ENCODE peak calls at places on chromosomes 5 and 9, in ten cellular contexts. A is non-pigmented ciliary epithelial cell, Z is fibroblast of mammary gland, E is brain microvascular endothelial cell, M is islet precursor cell, I is B cell, Q is renal cortical epithelial cell, W is prostate gland, X is sigmoid colon, C is ureter. U is an unnamed sample.

GRCh38 chr5:119313207-119313606 is 42.6 kb upstream of the TNFAIP8 start:
- DNase-seq in Q (no peak), Z (no peak), M (peak; percentile 1), I (no peak), E (no peak), W (no peak), X (no peak), C (no peak), A (no peak), U (no peak)

GRCh38 chr5:43215073-43215631 is 23.1 kb downstream of the NIM1K start:
- DNase-seq in M (peak; percentile 70), X (no peak), A (no peak), C (no peak), Z (peak; percentile 89), Q (no peak), I (no peak), W (no peak), E (no peak), U (peak; percentile 5)

GRCh38 chr5:175593794-175594193 is 64.1 kb upstream of the HRH2 start:
- DNase-seq in A (no peak), I (no peak), M (peak; percentile 18), C (no peak), Z (no peak), Q (no peak), X (no peak), W (no peak), E (no peak), U (no peak)

GRCh38 chr9:15357050-15357653 is 50.1 kb upstream of the TTC39B start:
- DNase-seq in A (no peak), M (peak; percentile 59), C (no peak), I (peak; percentile 19), Z (no peak), E (no peak), W (no peak), X (no peak), Q (peak; percentile 59), U (no peak)

GRCh38 chr9:4365055-4365454 is 65.2 kb upstream of the GLIS3 start:
- DNase-seq in Z (no peak), Q (no peak), X (no peak), A (no peak), M (no peak), I (no peak), E (no peak), W (no peak), C (no peak), U (no peak)

GRCh38 chr5:39661026-39661779 is 236.4 kb upstream of the DAB2 start:
- DNase-seq in I (no peak), E (peak; percentile 49), A (peak; percentile 42), C (no peak), Q (peak; percentile 75), X (no peak), Z (peak; percentile 62), W (no peak), M (peak; percentile 70), U (peak; percentile 60)

GRCh38 chr9:35538361-35539234 is 48.7 kb downstream of the RUSC2 start:
- DNase-seq in M (peak; percentile 91), I (no peak), C (peak; percentile 64), Z (peak; percentile 81), W (no peak), E (peak; percentile 61), Q (peak; percentile 68), X (peak; percentile 93), A (no peak), U (peak; percentile 91)

GRCh38 chr9:75169623-75170022 is 81.3 kb downstream of the OSTF1 start:
- DNase-seq in Z (peak; percentile 21), W (no peak), E (peak; percentile 26), C (no peak), X (no peak), I (no peak), A (no peak), M (no peak), Q (no peak), U (peak; percentile 92)

GRCh38 chr9:76101945-76102344 is 211.5 kb downstream of the PCSK5 start:
- DNase-seq in Z (no peak), A (no peak), I (no peak), Q (no peak), X (no peak), E (no peak), C (no peak), M (no peak), W (no peak), U (no peak)